ENCODE peak calls at places on chromosomes 4 and X, in five cellular contexts. One of them, this sample, is unnamed.

GRCh38 chr4:76993787-76994641 is 44.5 kb downstream of the SEPTIN11 start:
- DNase-seq in GM12878: peak; percentile 73
- DNase-seq in K562: no peak
- DNase-seq in H1: no peak
- DNase-seq in HepG2: no peak
- DNase-seq in this sample: no peak

GRCh38 chr4:76001760-76002159 is 5.5 kb downstream of the CXCL9 start:
- DNase-seq in HepG2: no peak
- DNase-seq in GM12878: no peak
- DNase-seq in H1: no peak
- DNase-seq in K562: no peak
- DNase-seq in this sample: no peak

GRCh38 chrX:1581132-1581531 is 10.3 kb upstream of the AKAP17A start:
- DNase-seq in K562: peak; percentile 75
- DNase-seq in H1: peak; percentile 86
- DNase-seq in GM12878: no peak
- DNase-seq in HepG2: peak; percentile 52
- DNase-seq in this sample: peak; percentile 75

GRCh38 chr4:183984561-183984960 is 79.5 kb downstream of the STOX2 start:
- DNase-seq in K562: no peak
- DNase-seq in H1: no peak
- DNase-seq in HepG2: no peak
- DNase-seq in GM12878: no peak
- DNase-seq in this sample: no peak

GRCh38 chrX:78123190-78123589 is 16.3 kb downstream of the TAF9B start:
- DNase-seq in H1: no peak
- DNase-seq in HepG2: no peak
- DNase-seq in K562: no peak
- DNase-seq in GM12878: no peak
- DNase-seq in this sample: no peak

GRCh38 chrX:140346711-140347110 is 158.2 kb downstream of the SOX3 start:
- DNase-seq in K562: no peak
- DNase-seq in GM12878: no peak
- DNase-seq in HepG2: no peak
- DNase-seq in H1: no peak
- DNase-seq in this sample: no peak

GRCh38 chrX:39802354-39802753 is 295.4 kb downstream of the BCOR start:
- DNase-seq in K562: no peak
- DNase-seq in HepG2: no peak
- DNase-seq in GM12878: no peak
- DNase-seq in H1: no peak
- DNase-seq in this sample: no peak

GRCh38 chr4:16269742-16270522 is 43.7 kb upstream of the TAPT1 start:
- DNase-seq in HepG2: no peak
- DNase-seq in H1: no peak
- DNase-seq in GM12878: no peak
- DNase-seq in K562: no peak
- DNase-seq in this sample: no peak

GRCh38 chrX:18424482-18425198 is 768 bp upstream of the CDKL5 start:
- DNase-seq in GM12878: no peak
- DNase-seq in HepG2: no peak
- DNase-seq in H1: no peak
- DNase-seq in K562: peak; percentile 5
- DNase-seq in this sample: peak; percentile 38

GRCh38 chr4:27350161-27350560 is 489.5 kb downstream of the STIM2 start:
- DNase-seq in HepG2: no peak
- DNase-seq in GM12878: no peak
- DNase-seq in H1: no peak
- DNase-seq in K562: peak; percentile 39
- DNase-seq in this sample: no peak

GRCh38 chrX:7074135-7074907 is 73.2 kb upstream of the STS start:
- DNase-seq in GM12878: no peak
- DNase-seq in HepG2: no peak
- DNase-seq in K562: no peak
- DNase-seq in H1: no peak
- DNase-seq in this sample: no peak

GRCh38 chrX:13938053-13938765 is 91.5 kb downstream of the GEMIN8 start:
- DNase-seq in GM12878: no peak
- DNase-seq in H1: peak; percentile 67
- DNase-seq in K562: no peak
- DNase-seq in HepG2: no peak
- DNase-seq in this sample: peak; percentile 75

GRCh38 chr4:89894654-89895652 is at the start of gene MMRN1:
- DNase-seq in K562: no peak
- DNase-seq in HepG2: no peak
- DNase-seq in H1: no peak
- DNase-seq in GM12878: no peak
- DNase-seq in this sample: no peak

GRCh38 chr4:39814403-39815185 is 116.7 kb downstream of the UBE2K start:
- DNase-seq in GM12878: no peak
- DNase-seq in K562: no peak
- DNase-seq in HepG2: peak; percentile 43
- DNase-seq in H1: no peak
- DNase-seq in this sample: no peak

GRCh38 chr4:185335579-185335978 is 60.1 kb downstream of the LRP2BP start:
- DNase-seq in HepG2: no peak
- DNase-seq in H1: no peak
- DNase-seq in GM12878: no peak
- DNase-seq in K562: no peak
- DNase-seq in this sample: no peak

GRCh38 chr4:143699331-143700059 is 980 bp downstream of the FREM3 start:
- DNase-seq in HepG2: no peak
- DNase-seq in GM12878: no peak
- DNase-seq in K562: no peak
- DNase-seq in H1: no peak
- DNase-seq in this sample: peak; percentile 22

GRCh38 chr4:8859550-8860095 is 12.0 kb downstream of the HMX1 start:
- DNase-seq in GM12878: no peak
- DNase-seq in H1: peak; percentile 59
- DNase-seq in K562: no peak
- DNase-seq in HepG2: no peak
- DNase-seq in this sample: no peak

GRCh38 chr4:26001816-26002215 is 87.8 kb downstream of the SMIM20 start:
- DNase-seq in H1: no peak
- DNase-seq in K562: no peak
- DNase-seq in HepG2: no peak
- DNase-seq in GM12878: no peak
- DNase-seq in this sample: no peak

GRCh38 chrX:14029039-14029424 is 660 bp downstream of the GEMIN8 start:
- DNase-seq in GM12878: no peak
- DNase-seq in HepG2: no peak
- DNase-seq in H1: no peak
- DNase-seq in K562: peak; percentile 71
- DNase-seq in this sample: no peak

GRCh38 chr4:183383606-183384005 is 60.8 kb upstream of the CDKN2AIP start:
- DNase-seq in K562: no peak
- DNase-seq in HepG2: no peak
- DNase-seq in GM12878: no peak
- DNase-seq in H1: no peak
- DNase-seq in this sample: no peak

GRCh38 chr4:56930638-56931037 is 22.9 kb downstream of the REST start:
- DNase-seq in K562: no peak
- DNase-seq in GM12878: no peak
- DNase-seq in H1: no peak
- DNase-seq in HepG2: no peak
- DNase-seq in this sample: no peak

GRCh38 chrX:72094894-72095293 is 36.8 kb downstream of the RTL5 start:
- DNase-seq in GM12878: no peak
- DNase-seq in K562: peak; percentile 44
- DNase-seq in H1: no peak
- DNase-seq in HepG2: no peak
- DNase-seq in this sample: no peak

GRCh38 chr4:78566834-78567501 is 15.4 kb downstream of the ANXA3 start:
- DNase-seq in K562: peak; percentile 26
- DNase-seq in GM12878: peak; percentile 57
- DNase-seq in HepG2: no peak
- DNase-seq in H1: no peak
- DNase-seq in this sample: no peak

GRCh38 chrX:34521563-34521962 is 135.5 kb downstream of the TMEM47 start:
- DNase-seq in K562: no peak
- DNase-seq in GM12878: no peak
- DNase-seq in HepG2: no peak
- DNase-seq in H1: peak; percentile 39
- DNase-seq in this sample: no peak

GRCh38 chrX:54048413-54048812 is 4.1 kb upstream of the PHF8 start:
- DNase-seq in H1: no peak
- DNase-seq in HepG2: peak; percentile 17
- DNase-seq in GM12878: no peak
- DNase-seq in K562: no peak
- DNase-seq in this sample: no peak

GRCh38 chr4:72430050-72430449 is 139.0 kb downstream of the ADAMTS3 start:
- DNase-seq in GM12878: no peak
- DNase-seq in K562: no peak
- DNase-seq in H1: no peak
- DNase-seq in HepG2: no peak
- DNase-seq in this sample: no peak

GRCh38 chrX:128035318-128035717 is 16.9 kb downstream of the ACTRT1 start:
- DNase-seq in H1: no peak
- DNase-seq in GM12878: no peak
- DNase-seq in K562: no peak
- DNase-seq in HepG2: no peak
- DNase-seq in this sample: no peak

GRCh38 chr4:21819086-21819485 is 129.5 kb downstream of the KCNIP4 start:
- DNase-seq in K562: no peak
- DNase-seq in HepG2: no peak
- DNase-seq in GM12878: no peak
- DNase-seq in H1: no peak
- DNase-seq in this sample: no peak

DNA sequence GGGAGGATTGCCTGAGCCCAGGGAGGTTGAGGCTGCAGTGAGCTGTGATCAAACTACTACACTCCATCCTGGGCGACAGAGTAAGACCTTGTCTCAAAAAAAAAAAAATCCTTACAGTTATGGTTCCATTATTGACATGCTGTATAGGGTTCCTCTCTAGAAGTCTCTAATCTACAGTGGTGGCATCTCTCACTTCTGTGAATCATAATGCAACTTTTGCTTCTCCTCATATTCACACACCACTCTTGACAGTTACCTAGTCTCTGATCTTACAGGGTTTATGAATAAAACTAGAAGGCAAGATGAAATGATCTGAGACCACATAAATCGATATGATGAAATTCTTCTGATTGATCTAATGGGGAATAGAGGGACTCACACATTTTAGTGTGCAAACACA is 40.6 kb downstream of the DOCK11 start:
- DNase-seq in HepG2: no peak
- DNase-seq in H1: no peak
- DNase-seq in GM12878: peak; percentile 31
- DNase-seq in K562: no peak
- DNase-seq in this sample: no peak
- TF ChIP-seq ATF2 in HepG2: no peak
- TF ChIP-seq ATF2 in H1: no peak
- TF ChIP-seq ATF2 in GM12878: no peak
- TF ChIP-seq ATF2 in K562: no peak
- TF ChIP-seq ATF2 in this sample: no peak

DNA sequence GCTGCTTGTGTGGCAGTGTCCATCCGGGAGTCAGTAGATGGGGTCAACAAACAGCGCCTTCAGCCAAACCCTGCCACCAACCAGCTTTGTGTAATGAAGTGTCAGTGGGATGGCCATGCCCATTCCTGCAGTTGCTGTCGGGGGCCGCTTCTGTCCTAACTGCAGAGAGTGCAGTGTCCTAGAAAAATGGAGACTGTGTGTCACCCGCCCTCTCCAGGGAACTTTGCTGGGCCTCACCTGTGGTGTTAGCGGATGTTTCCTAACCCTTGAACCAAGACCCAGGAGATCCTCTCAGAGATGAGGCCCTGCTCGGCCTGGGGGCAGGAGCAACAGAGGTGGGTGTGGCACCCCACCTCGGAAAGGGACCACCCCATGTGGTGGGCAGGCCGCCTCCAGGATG is 35.3 kb upstream of the HGFAC start:
- DNase-seq in H1: no peak
- DNase-seq in GM12878: no peak
- DNase-seq in K562: no peak
- DNase-seq in HepG2: no peak
- DNase-seq in this sample: no peak
- TF ChIP-seq SP1 in H1: no peak
- TF ChIP-seq SP1 in GM12878: no peak
- TF ChIP-seq SP1 in K562: no peak
- TF ChIP-seq SP1 in HepG2: no peak
- TF ChIP-seq SP1 in this sample: no peak

GRCh38 chrX:70444326-70445196 is at the start of gene DLG3:
- DNase-seq in K562: no peak
- DNase-seq in H1: peak; percentile 66
- DNase-seq in GM12878: no peak
- DNase-seq in HepG2: no peak
- DNase-seq in this sample: peak; percentile 65
- TF ChIP-seq ATF2 in K562: no peak
- TF ChIP-seq ATF2 in H1: no peak
- TF ChIP-seq ATF2 in GM12878: no peak
- TF ChIP-seq ATF2 in HepG2: no peak
- TF ChIP-seq ATF2 in this sample: no peak

GRCh38 chrX:47146936-47147859 is 2.2 kb downstream of the RBM10 start:
- DNase-seq in HepG2: no peak
- DNase-seq in H1: no peak
- DNase-seq in GM12878: no peak
- DNase-seq in K562: no peak
- DNase-seq in this sample: no peak

GRCh38 chrX:47144626-47145407 is at the start of the genes NDUFB11 and RBM10:
- DNase-seq in H1: peak; percentile 80
- DNase-seq in HepG2: peak; percentile 89
- DNase-seq in GM12878: peak; percentile 76
- DNase-seq in K562: peak; percentile 96
- DNase-seq in this sample: peak; percentile 90

GRCh38 chrX:47145408-47146120 is 543 bp downstream of the RBM10 start:
- DNase-seq in K562: peak; percentile 13
- DNase-seq in HepG2: no peak
- DNase-seq in GM12878: no peak
- DNase-seq in H1: no peak
- DNase-seq in this sample: no peak

GRCh38 chrX:47146121-47146935 is 1.3 kb downstream of the RBM10 start:
- DNase-seq in GM12878: no peak
- DNase-seq in K562: no peak
- DNase-seq in HepG2: no peak
- DNase-seq in H1: no peak
- DNase-seq in this sample: no peak

DNA sequence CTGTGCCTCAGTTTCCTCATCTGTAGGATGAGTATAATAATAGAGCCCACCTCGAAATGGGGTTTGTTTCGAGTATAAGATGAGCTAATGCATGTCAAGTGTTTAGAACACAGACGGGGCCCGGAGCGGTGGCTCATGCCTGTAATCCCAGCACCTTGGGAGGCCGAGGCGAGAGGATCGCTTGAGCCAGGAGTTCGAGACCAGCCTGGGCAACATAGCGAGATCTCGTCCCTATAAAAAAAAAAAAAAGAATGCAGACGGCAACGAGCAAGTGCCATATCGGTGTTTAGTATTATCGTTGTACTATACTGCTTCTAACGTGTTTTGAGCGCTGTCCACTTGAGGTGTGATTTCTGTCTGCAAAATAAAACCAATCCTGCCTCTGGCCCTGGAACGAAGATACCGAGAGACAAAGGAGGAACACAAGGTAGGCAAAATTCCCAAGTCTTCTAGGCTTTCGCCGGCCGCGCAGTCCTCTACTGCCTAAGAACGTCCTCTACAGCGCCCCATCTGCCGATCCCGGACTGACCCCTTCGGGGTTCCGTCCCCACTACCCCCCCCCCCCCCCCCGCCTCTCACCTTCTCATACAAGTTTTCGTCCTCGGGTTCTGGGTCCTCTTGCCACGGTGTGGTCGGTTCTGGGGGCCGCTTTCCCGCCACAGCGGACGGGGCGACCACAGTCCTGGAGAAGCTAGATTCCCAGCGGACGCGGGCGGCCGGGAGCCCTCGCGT is 442 bp downstream of the NDUFB11 start:
- DNase-seq in HepG2: no peak
- DNase-seq in GM12878: peak; percentile 42
- DNase-seq in H1: no peak
- DNase-seq in K562: peak; percentile 56
- DNase-seq in this sample: peak; percentile 18
- TF ChIP-seq SP1 in HepG2: no peak
- TF ChIP-seq SP1 in GM12878: no peak
- TF ChIP-seq SP1 in H1: no peak
- TF ChIP-seq SP1 in K562: no peak
- TF ChIP-seq SP1 in this sample: no peak